ENCODE peak calls at places on chromosomes 12 and 14, in eight cellular contexts. Z, J, Q, G, Y, E, D and B are unnamed samples.

GRCh38 chr12:25276199-25276937 is 25.6 kb upstream of the KRAS start:
- DNase-seq in Q (peak), Z (no peak), J (peak), D (peak), E (peak), Y (peak), G (peak), B (peak)

GRCh38 chr12:90546511-90546910 is 408.5 kb downstream of the CCER1 start:
- DNase-seq in G (no peak), Q (no peak), Y (no peak), Z (no peak), J (no peak), E (no peak), D (no peak), B (no peak)

GRCh38 chr12:49838973-49839633 is 3.8 kb downstream of the BCDIN3D start:
- DNase-seq in G (peak), Q (no peak), J (no peak), Y (peak), D (peak), E (peak), Z (no peak), B (no peak)

GRCh38 chr14:77076118-77076631 is 21.9 kb upstream of the CIPC start:
- DNase-seq in Y (no peak), G (peak), J (no peak), D (no peak), Z (no peak), Q (no peak), E (no peak), B (no peak)

GRCh38 chr14:103499709-103500108 is 22.9 kb downstream of the CKB start:
- DNase-seq in Z (no peak), G (no peak), Q (no peak), J (no peak), D (no peak), E (no peak), Y (no peak), B (no peak)

GRCh38 chr12:115295886-115296285 is 611.9 kb upstream of the TBX3 start:
- DNase-seq in J (no peak), G (no peak), E (no peak), D (no peak), Q (no peak), Y (no peak), Z (no peak), B (no peak)

GRCh38 chr14:46691819-46692218 is 40.2 kb upstream of the RPL10L start:
- DNase-seq in D (no peak), J (no peak), G (no peak), Z (no peak), E (no peak), Y (no peak), Q (no peak), B (no peak)

GRCh38 chr14:103422981-103423600 is 37.9 kb downstream of the MARK3 start:
- DNase-seq in Z (no peak), Y (peak), J (no peak), G (peak), E (no peak), D (peak), Q (no peak), B (no peak)

GRCh38 chr14:103576371-103577024 is 13.7 kb downstream of the COA8 start:
- DNase-seq in D (peak), G (peak), J (no peak), Z (no peak), Y (peak), Q (no peak), E (peak), B (peak)

GRCh38 chr14:65101631-65102440 is 481 bp downstream of the MAX start:
- DNase-seq in G (peak), E (no peak), D (no peak), J (peak), Z (peak), Y (no peak), Q (no peak), B (no peak)

GRCh38 chr12:106976013-106976658 is 10.8 kb downstream of the MTERF2 start:
- DNase-seq in Y (peak), G (peak), E (no peak), D (no peak), Z (no peak), J (no peak), Q (no peak), B (no peak)

GRCh38 chr12:26719852-26720251 is 113.1 kb downstream of the ITPR2 start:
- DNase-seq in E (no peak), Y (no peak), Q (no peak), J (no peak), G (peak), Z (no peak), D (no peak), B (no peak)

GRCh38 chr12:7374423-7375144 is 69.4 kb downstream of the CD163L1 start:
- DNase-seq in D (peak), Y (peak), G (peak), Z (no peak), J (no peak), Q (no peak), E (peak), B (no peak)

GRCh38 chr12:94873368-94874085 is 130.0 kb downstream of the NDUFA12 start:
- DNase-seq in Z (no peak), Q (no peak), Y (no peak), E (peak), G (peak), D (no peak), J (no peak), B (no peak)

GRCh38 chr12:64404470-64405446 is 566 bp downstream of the XPOT start:
- DNase-seq in D (peak), Q (peak), J (peak), E (peak), G (peak), Y (peak), Z (peak), B (peak)